ENCODE peak calls at places on chromosome 9, in ten cellular contexts. W, G, X, O, C, T, P, J, U and B are unnamed samples.

GRCh38 chr9:113580041-113580953 is 116.8 kb downstream of the RGS3 start:
- DNase-seq in W (no peak), G (peak), X (no peak), O (no peak), C (no peak), T (peak), P (no peak), J (peak), U (peak), B (no peak)

GRCh38 chr9:114263853-114264510 is 58.9 kb upstream of the ORM1 start:
- DNase-seq in W (peak), G (no peak), X (no peak), O (no peak), C (no peak), T (no peak), P (no peak), J (no peak), U (no peak), B (no peak)

GRCh38 chr9:92242115-92242778 is 51.2 kb downstream of the IARS1 start:
- DNase-seq in W (peak), G (peak), X (no peak), O (peak), C (no peak), T (no peak), P (peak), J (no peak), U (no peak), B (peak)

GRCh38 chr9:92359380-92360007 is 33.7 kb downstream of the CENPP start:
- DNase-seq in W (peak), G (no peak), X (no peak), O (no peak), C (no peak), T (no peak), P (no peak), J (no peak), U (no peak), B (no peak)

GRCh38 chr9:134872482-134873231 is 8.0 kb upstream of the FCN2 start:
- DNase-seq in W (no peak), G (no peak), X (peak), O (no peak), C (no peak), T (no peak), P (no peak), J (no peak), U (no peak), B (no peak)

GRCh38 chr9:93099551-93100264 is 3.7 kb downstream of the CARD19 start:
- DNase-seq in W (no peak), G (no peak), X (peak), O (no peak), C (no peak), T (no peak), P (no peak), J (peak), U (no peak), B (no peak)

GRCh38 chr9:127148014-127148413 is 25.6 kb upstream of the ANGPTL2 start:
- DNase-seq in W (no peak), G (no peak), X (no peak), O (no peak), C (no peak), T (peak), P (no peak), J (no peak), U (no peak), B (no peak)

GRCh38 chr9:35490155-35490909 is 421 bp downstream of the RUSC2 start:
- DNase-seq in W (peak), G (peak), X (peak), O (no peak), C (no peak), T (peak), P (no peak), J (no peak), U (no peak), B (no peak)

GRCh38 chr9:13787234-13787833 is 507.8 kb upstream of the MPDZ start:
- DNase-seq in W (peak), G (no peak), X (no peak), O (peak), C (peak), T (no peak), P (no peak), J (no peak), U (no peak), B (no peak)

GRCh38 chr9:121288874-121289553 is 21.1 kb downstream of the GSN start:
- DNase-seq in W (peak), G (peak), X (peak), O (no peak), C (no peak), T (peak), P (no peak), J (peak), U (peak), B (no peak)

GRCh38 chr9:131660466-131661405 is 79.1 kb downstream of the RAPGEF1 start:
- DNase-seq in W (peak), G (no peak), X (no peak), O (no peak), C (no peak), T (no peak), P (no peak), J (no peak), U (no peak), B (no peak)

GRCh38 chr9:126415741-126416370 is 89.2 kb downstream of the MVB12B start:
- DNase-seq in W (no peak), G (no peak), X (no peak), O (no peak), C (no peak), T (peak), P (no peak), J (no peak), U (no peak), B (no peak)

GRCh38 chr9:134546231-134546731 is 95.3 kb upstream of the COL5A1 start:
- DNase-seq in W (no peak), G (no peak), X (no peak), O (no peak), C (no peak), T (no peak), P (peak), J (peak), U (no peak), B (peak)

GRCh38 chr9:108244676-108245075 is 611.1 kb downstream of the ACTL7B start:
- DNase-seq in W (no peak), G (no peak), X (no peak), O (no peak), C (no peak), T (no peak), P (no peak), J (no peak), U (no peak), B (no peak)

GRCh38 chr9:33737811-33738606 is 57.4 kb upstream of the PRSS3 start:
- DNase-seq in W (peak), G (peak), X (no peak), O (peak), C (peak), T (no peak), P (peak), J (no peak), U (peak), B (peak)

GRCh38 chr9:128762664-128763449 is 8.9 kb downstream of the ZER1 start:
- DNase-seq in W (no peak), G (no peak), X (no peak), O (no peak), C (no peak), T (no peak), P (no peak), J (no peak), U (no peak), B (no peak)

GRCh38 chr9:130286781-130287428 is 21.3 kb downstream of the HMCN2 start:
- DNase-seq in W (no peak), G (no peak), X (no peak), O (no peak), C (no peak), T (peak), P (no peak), J (peak), U (no peak), B (no peak)

GRCh38 chr9:134243778-134244467 is 79.6 kb upstream of the RNU6ATAC start:
- DNase-seq in W (no peak), G (no peak), X (no peak), O (no peak), C (no peak), T (no peak), P (no peak), J (no peak), U (peak), B (no peak)

GRCh38 chr9:93218161-93218560 is 34.2 kb downstream of the WNK2 start:
- DNase-seq in W (no peak), G (no peak), X (no peak), O (no peak), C (no peak), T (no peak), P (no peak), J (peak), U (no peak), B (no peak)

GRCh38 chr9:108834959-108835696 is 20.7 kb downstream of the ACTL7B start:
- DNase-seq in W (no peak), G (peak), X (no peak), O (no peak), C (no peak), T (no peak), P (no peak), J (no peak), U (no peak), B (no peak)

GRCh38 chr9:91930475-91930874 is 19.6 kb downstream of the ROR2 start:
- DNase-seq in W (peak), G (peak), X (no peak), O (no peak), C (no peak), T (no peak), P (no peak), J (no peak), U (no peak), B (no peak)

GRCh38 chr9:112188884-112189283 is 13.8 kb upstream of the SUSD1 start:
- DNase-seq in W (no peak), G (no peak), X (no peak), O (no peak), C (no peak), T (no peak), P (no peak), J (no peak), U (no peak), B (no peak)

GRCh38 chr9:93820667-93821306 is 134.4 kb downstream of the BARX1 start:
- DNase-seq in W (peak), G (no peak), X (no peak), O (no peak), C (no peak), T (no peak), P (no peak), J (no peak), U (no peak), B (no peak)

GRCh38 chr9:133184971-133185370 is 21.3 kb upstream of the GBGT1 start:
- DNase-seq in W (peak), G (peak), X (peak), O (peak), C (peak), T (no peak), P (peak), J (no peak), U (peak), B (peak)

GRCh38 chr9:94862242-94862610 is 135.7 kb downstream of the AOPEP start:
- DNase-seq in W (no peak), G (no peak), X (no peak), O (no peak), C (no peak), T (no peak), P (no peak), J (no peak), U (no peak), B (no peak)

GRCh38 chr9:15373201-15373530 is 49.5 kb upstream of the SNAPC3 start:
- DNase-seq in W (no peak), G (no peak), X (no peak), O (peak), C (peak), T (no peak), P (peak), J (no peak), U (no peak), B (peak)

GRCh38 chr9:107158321-107158720 is 124.8 kb upstream of the RAD23B start:
- DNase-seq in W (peak), G (peak), X (no peak), O (no peak), C (no peak), T (no peak), P (no peak), J (no peak), U (no peak), B (peak)

GRCh38 chr9:71685988-71686387 is 82.3 kb downstream of the CEMIP2 start:
- DNase-seq in W (no peak), G (no peak), X (no peak), O (no peak), C (no peak), T (no peak), P (no peak), J (no peak), U (no peak), B (no peak)
- H3K4me3 ChIP-seq in W (no peak), G (no peak), X (no peak), O (no peak), C (no peak), T (no peak), P (no peak), J (no peak), U (no peak), B (no peak)

DNA sequence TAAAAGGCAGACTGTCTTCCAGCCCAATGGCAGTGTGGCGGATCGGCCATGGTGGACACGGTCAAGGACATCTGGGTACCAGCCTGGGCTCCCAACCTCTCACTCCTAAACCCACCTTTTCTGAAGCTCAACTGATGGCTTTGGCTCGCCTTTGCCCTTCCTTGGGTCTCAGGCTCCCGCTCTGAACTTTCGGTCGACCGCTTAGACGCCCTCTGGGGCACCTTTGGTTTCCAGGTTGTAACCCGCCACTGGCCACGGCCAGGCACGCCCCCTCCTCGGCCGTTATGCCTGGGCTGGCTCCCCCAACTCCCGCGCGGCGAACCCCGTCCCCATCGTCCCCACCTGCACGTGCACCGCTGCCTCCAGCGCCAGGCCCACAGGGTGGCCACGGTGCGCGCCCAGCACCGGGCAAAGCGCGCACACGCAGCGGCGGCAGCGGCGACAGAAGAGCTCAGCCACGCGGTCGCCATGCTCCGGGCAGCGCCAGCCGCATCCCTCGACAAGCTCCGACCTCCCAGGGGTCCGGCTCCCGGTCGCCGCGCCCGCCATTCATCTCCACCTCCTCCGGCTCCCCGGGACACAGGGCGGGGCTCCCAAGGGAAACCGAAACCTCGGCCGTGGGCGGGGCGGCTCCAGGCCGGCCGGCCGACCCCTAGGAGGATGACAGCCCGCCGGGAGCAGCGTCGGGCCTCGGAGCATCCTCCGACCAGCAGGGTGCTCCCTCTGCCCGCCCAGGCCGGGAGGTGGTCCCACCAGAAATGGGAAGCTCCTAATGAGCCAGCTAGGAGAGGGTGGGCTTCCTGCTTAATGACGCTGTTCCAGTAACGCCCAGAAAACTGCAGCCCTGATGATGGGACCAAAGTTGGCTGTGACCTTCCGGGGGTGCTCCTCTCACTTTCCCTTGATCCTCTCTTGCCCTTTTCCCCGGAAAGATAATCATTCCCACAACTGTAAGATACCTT is at the start of gene TRIM14:
- DNase-seq in W (peak), G (peak), X (peak), O (peak), C (peak), T (peak), P (no peak), J (peak), U (peak), B (no peak)
- TF ChIP-seq CTCF in W (peak), G (no peak), X (no peak), O (peak), C (peak), T (no peak), P (peak), J (peak), U (no peak), B (no peak)

GRCh38 chr9:136119259-136120118 is 814 bp upstream of the TMEM250 start:
- DNase-seq in W (peak), G (peak), X (peak), O (peak), C (no peak), T (no peak), P (no peak), J (no peak), U (no peak), B (no peak)

GRCh38 chr9:136118367-136119258 is at the start of gene TMEM250:
- DNase-seq in W (peak), G (peak), X (peak), O (peak), C (peak), T (peak), P (peak), J (peak), U (peak), B (peak)

GRCh38 chr9:136120438-136120844 is 1.8 kb upstream of the TMEM250 start:
- DNase-seq in W (no peak), G (no peak), X (no peak), O (no peak), C (no peak), T (no peak), P (no peak), J (no peak), U (no peak), B (no peak)

GRCh38 chr9:136121801-136122200 is 3.1 kb upstream of the TMEM250 start:
- DNase-seq in W (no peak), G (no peak), X (no peak), O (no peak), C (no peak), T (no peak), P (no peak), J (no peak), U (no peak), B (no peak)

GRCh38 chr9:136120119-136120393 is 1.4 kb upstream of the TMEM250 start:
- DNase-seq in W (no peak), G (no peak), X (no peak), O (no peak), C (no peak), T (no peak), P (no peak), J (no peak), U (no peak), B (no peak)
- H3K4me3 ChIP-seq in W (no peak), G (peak), X (no peak), O (peak), C (peak), T (peak), P (peak), J (peak), U (peak), B (no peak)

DNA sequence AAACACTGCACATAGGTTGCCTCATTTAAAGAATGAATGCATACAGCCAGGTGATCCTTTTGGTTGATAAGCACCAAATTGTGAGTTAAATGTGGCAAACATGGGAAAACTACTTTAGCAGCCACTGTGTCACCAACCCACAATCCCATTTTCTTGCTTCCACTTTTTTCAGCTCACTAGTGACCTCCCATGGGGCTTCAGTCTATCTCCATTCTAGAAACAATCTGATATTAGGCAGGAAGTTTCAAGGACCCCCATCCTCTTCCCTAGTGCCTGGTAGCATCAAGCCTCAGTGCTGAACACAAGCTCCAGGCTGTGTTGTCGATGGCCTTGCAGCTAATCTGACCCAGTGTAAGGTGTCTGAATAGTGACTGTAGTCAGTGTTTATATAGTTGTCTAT is 66.2 kb downstream of the PLPPR1 start:
- DNase-seq in W (no peak), G (no peak), X (no peak), O (no peak), C (no peak), T (no peak), P (no peak), J (no peak), U (no peak), B (no peak)
- TF ChIP-seq CTCF in W (no peak), G (no peak), X (no peak), O (no peak), C (no peak), T (peak), P (no peak), J (no peak), U (no peak), B (no peak)

DNA sequence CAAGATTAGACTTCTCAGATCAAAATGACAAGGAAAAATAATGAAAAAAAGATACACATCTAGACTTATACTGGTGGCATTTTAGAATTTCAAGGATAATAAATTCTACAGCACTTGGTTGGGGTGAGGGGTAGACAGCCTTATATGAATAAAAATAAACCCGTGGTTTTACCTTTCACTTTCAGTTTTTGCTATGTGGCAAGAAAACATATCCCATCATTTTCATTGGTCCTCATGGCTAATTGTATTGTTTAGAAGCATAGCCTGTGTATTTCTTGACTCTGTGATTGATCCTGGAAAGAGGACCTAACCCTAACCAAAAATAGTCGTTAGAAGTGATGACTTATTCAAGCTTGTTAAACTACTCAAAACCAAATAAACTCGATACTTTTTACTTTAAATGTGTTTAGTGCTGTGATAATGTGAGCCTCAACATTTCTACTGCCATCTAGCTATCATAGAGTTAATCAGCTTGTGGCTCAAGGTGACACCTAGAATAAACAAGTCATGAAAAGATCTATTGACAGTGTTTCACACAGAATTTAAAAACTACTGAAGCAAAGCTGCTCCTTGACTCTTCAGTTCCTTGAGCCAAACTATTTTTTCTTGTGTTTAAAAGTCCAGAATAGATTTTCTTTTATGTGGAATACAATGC is 153.3 kb upstream of the IZUMO3 start:
- DNase-seq in W (no peak), G (peak), X (no peak), O (no peak), C (no peak), T (no peak), P (no peak), J (no peak), U (no peak), B (no peak)
- H3K4me3 ChIP-seq in W (no peak), G (no peak), X (no peak), O (no peak), C (no peak), T (no peak), P (no peak), J (no peak), U (peak), B (no peak)

GRCh38 chr9:883011-883410 is 41.5 kb downstream of the DMRT1 start:
- DNase-seq in W (no peak), G (no peak), X (no peak), O (no peak), C (no peak), T (no peak), P (no peak), J (no peak), U (no peak), B (no peak)

GRCh38 chr9:880725-881124 is 39.2 kb downstream of the DMRT1 start:
- DNase-seq in W (no peak), G (no peak), X (no peak), O (no peak), C (no peak), T (no peak), P (no peak), J (no peak), U (no peak), B (no peak)

GRCh38 chr9:886886-887285 is 45.4 kb downstream of the DMRT1 start:
- DNase-seq in W (no peak), G (no peak), X (no peak), O (no peak), C (no peak), T (no peak), P (no peak), J (no peak), U (no peak), B (no peak)

GRCh38 chr9:878239-878638 is 36.7 kb downstream of the DMRT1 start:
- DNase-seq in W (no peak), G (no peak), X (no peak), O (no peak), C (no peak), T (no peak), P (no peak), J (no peak), U (no peak), B (no peak)

DNA sequence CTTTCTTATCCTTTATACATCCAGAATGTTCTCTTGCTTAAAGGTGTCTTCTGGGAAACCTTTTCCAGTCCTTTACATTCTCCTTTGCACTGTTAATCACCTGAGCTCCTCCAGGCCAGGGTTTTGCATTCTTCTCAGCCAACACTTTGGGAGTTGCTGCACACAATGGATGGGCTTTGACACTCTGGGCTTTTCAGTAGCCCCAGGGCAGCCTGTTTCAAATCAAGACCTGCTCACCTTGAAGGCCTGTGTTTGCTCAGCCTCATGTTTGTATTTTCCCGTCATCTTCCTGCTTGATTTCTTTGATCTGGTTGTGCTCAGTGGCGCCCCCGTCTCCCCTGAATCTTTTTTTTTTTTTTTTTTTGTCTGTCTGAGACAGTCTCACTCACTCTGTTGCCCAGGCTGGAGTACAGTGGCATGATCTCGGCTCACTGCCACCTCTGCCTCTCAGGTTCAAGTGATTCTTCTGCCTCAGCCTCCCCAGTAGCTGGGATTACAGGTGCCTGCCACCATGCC is 41.0 kb downstream of the DMRT1 start:
- DNase-seq in W (no peak), G (peak), X (no peak), O (no peak), C (no peak), T (no peak), P (no peak), J (no peak), U (no peak), B (no peak)
- TF ChIP-seq CTCF in W (no peak), G (no peak), X (no peak), O (no peak), C (peak), T (no peak), P (no peak), J (no peak), U (no peak), B (no peak)